ENCODE peak calls at places on chromosomes 2 and 18, in ten cellular contexts. One of them, this sample, is unnamed.

GRCh38 chr2:96918754-96919550 is 49.1 kb upstream of the SEMA4C start:
- DNase-seq in GDM1: no peak
- DNase-seq in AG10803: no peak
- DNase-seq in endothelial cell: no peak
- DNase-seq in stimulated activated CD4-positive, alpha-beta T cell treated with anti-CD3 and anti-CD28 coated beads, Interleukin-15, amount 100 ng/mL, for 24 hours: no peak
- DNase-seq in SK-MEL-5: no peak
- DNase-seq in globus pallidus: no peak
- DNase-seq in left colon: no peak
- DNase-seq in CD4-positive, alpha-beta memory T cell: no peak
- DNase-seq in dorsolateral prefrontal cortex: no peak
- DNase-seq in this sample: no peak

GRCh38 chr2:150532883-150533282 is 45.4 kb upstream of the RND3 start:
- DNase-seq in GDM1: no peak
- DNase-seq in AG10803: peak
- DNase-seq in endothelial cell: no peak
- DNase-seq in stimulated activated CD4-positive, alpha-beta T cell treated with anti-CD3 and anti-CD28 coated beads, Interleukin-15, amount 100 ng/mL, for 24 hours: no peak
- DNase-seq in SK-MEL-5: no peak
- DNase-seq in globus pallidus: no peak
- DNase-seq in left colon: no peak
- DNase-seq in CD4-positive, alpha-beta memory T cell: no peak
- DNase-seq in dorsolateral prefrontal cortex: no peak
- DNase-seq in this sample: no peak

GRCh38 chr2:42045389-42045788 is 2.4 kb upstream of the PKDCC start:
- DNase-seq in GDM1: no peak
- DNase-seq in AG10803: no peak
- DNase-seq in endothelial cell: no peak
- DNase-seq in stimulated activated CD4-positive, alpha-beta T cell treated with anti-CD3 and anti-CD28 coated beads, Interleukin-15, amount 100 ng/mL, for 24 hours: no peak
- DNase-seq in SK-MEL-5: no peak
- DNase-seq in globus pallidus: no peak
- DNase-seq in left colon: no peak
- DNase-seq in CD4-positive, alpha-beta memory T cell: no peak
- DNase-seq in dorsolateral prefrontal cortex: no peak
- DNase-seq in this sample: no peak

GRCh38 chr18:50969448-50969847 is 1.6 kb downstream of the ELAC1 start:
- DNase-seq in GDM1: no peak
- DNase-seq in AG10803: no peak
- DNase-seq in endothelial cell: no peak
- DNase-seq in stimulated activated CD4-positive, alpha-beta T cell treated with anti-CD3 and anti-CD28 coated beads, Interleukin-15, amount 100 ng/mL, for 24 hours: no peak
- DNase-seq in SK-MEL-5: no peak
- DNase-seq in globus pallidus: no peak
- DNase-seq in left colon: no peak
- DNase-seq in CD4-positive, alpha-beta memory T cell: no peak
- DNase-seq in dorsolateral prefrontal cortex: no peak
- DNase-seq in this sample: no peak

GRCh38 chr18:48813833-48814489 is 136.8 kb downstream of the SMAD7 start:
- DNase-seq in GDM1: no peak
- DNase-seq in AG10803: no peak
- DNase-seq in endothelial cell: no peak
- DNase-seq in stimulated activated CD4-positive, alpha-beta T cell treated with anti-CD3 and anti-CD28 coated beads, Interleukin-15, amount 100 ng/mL, for 24 hours: no peak
- DNase-seq in SK-MEL-5: no peak
- DNase-seq in globus pallidus: no peak
- DNase-seq in left colon: peak
- DNase-seq in CD4-positive, alpha-beta memory T cell: peak
- DNase-seq in dorsolateral prefrontal cortex: no peak
- DNase-seq in this sample: no peak

GRCh38 chr2:227817336-227817735 is 3.7 kb downstream of the CCL20 start:
- DNase-seq in GDM1: no peak
- DNase-seq in AG10803: no peak
- DNase-seq in endothelial cell: no peak
- DNase-seq in stimulated activated CD4-positive, alpha-beta T cell treated with anti-CD3 and anti-CD28 coated beads, Interleukin-15, amount 100 ng/mL, for 24 hours: no peak
- DNase-seq in SK-MEL-5: no peak
- DNase-seq in globus pallidus: no peak
- DNase-seq in left colon: no peak
- DNase-seq in CD4-positive, alpha-beta memory T cell: no peak
- DNase-seq in dorsolateral prefrontal cortex: no peak
- DNase-seq in this sample: no peak

GRCh38 chr2:30949435-30949834 is 142.2 kb upstream of the CAPN13 start:
- DNase-seq in GDM1: no peak
- DNase-seq in AG10803: peak
- DNase-seq in endothelial cell: no peak
- DNase-seq in stimulated activated CD4-positive, alpha-beta T cell treated with anti-CD3 and anti-CD28 coated beads, Interleukin-15, amount 100 ng/mL, for 24 hours: no peak
- DNase-seq in SK-MEL-5: no peak
- DNase-seq in globus pallidus: no peak
- DNase-seq in left colon: no peak
- DNase-seq in CD4-positive, alpha-beta memory T cell: no peak
- DNase-seq in dorsolateral prefrontal cortex: no peak
- DNase-seq in this sample: no peak

GRCh38 chr18:54679318-54680149 is 88.5 kb downstream of the DYNAP start:
- DNase-seq in GDM1: no peak
- DNase-seq in AG10803: peak
- DNase-seq in endothelial cell: no peak
- DNase-seq in stimulated activated CD4-positive, alpha-beta T cell treated with anti-CD3 and anti-CD28 coated beads, Interleukin-15, amount 100 ng/mL, for 24 hours: no peak
- DNase-seq in SK-MEL-5: peak
- DNase-seq in globus pallidus: peak
- DNase-seq in left colon: no peak
- DNase-seq in CD4-positive, alpha-beta memory T cell: peak
- DNase-seq in dorsolateral prefrontal cortex: no peak
- DNase-seq in this sample: peak

GRCh38 chr2:11764359-11764758 is 17.9 kb downstream of the LPIN1 start:
- DNase-seq in GDM1: no peak
- DNase-seq in AG10803: no peak
- DNase-seq in endothelial cell: no peak
- DNase-seq in stimulated activated CD4-positive, alpha-beta T cell treated with anti-CD3 and anti-CD28 coated beads, Interleukin-15, amount 100 ng/mL, for 24 hours: no peak
- DNase-seq in SK-MEL-5: no peak
- DNase-seq in globus pallidus: no peak
- DNase-seq in left colon: peak
- DNase-seq in CD4-positive, alpha-beta memory T cell: no peak
- DNase-seq in dorsolateral prefrontal cortex: no peak
- DNase-seq in this sample: no peak

GRCh38 chr2:47299555-47299954 is 103.4 kb upstream of the MSH2 start:
- DNase-seq in GDM1: no peak
- DNase-seq in AG10803: peak
- DNase-seq in endothelial cell: no peak
- DNase-seq in stimulated activated CD4-positive, alpha-beta T cell treated with anti-CD3 and anti-CD28 coated beads, Interleukin-15, amount 100 ng/mL, for 24 hours: no peak
- DNase-seq in SK-MEL-5: no peak
- DNase-seq in globus pallidus: no peak
- DNase-seq in left colon: no peak
- DNase-seq in CD4-positive, alpha-beta memory T cell: no peak
- DNase-seq in dorsolateral prefrontal cortex: no peak
- DNase-seq in this sample: no peak

GRCh38 chr2:33706410-33706809 is 107.3 kb upstream of the FAM98A start:
- DNase-seq in GDM1: no peak
- DNase-seq in AG10803: no peak
- DNase-seq in endothelial cell: no peak
- DNase-seq in stimulated activated CD4-positive, alpha-beta T cell treated with anti-CD3 and anti-CD28 coated beads, Interleukin-15, amount 100 ng/mL, for 24 hours: no peak
- DNase-seq in SK-MEL-5: peak
- DNase-seq in globus pallidus: no peak
- DNase-seq in left colon: no peak
- DNase-seq in CD4-positive, alpha-beta memory T cell: no peak
- DNase-seq in dorsolateral prefrontal cortex: no peak
- DNase-seq in this sample: no peak

GRCh38 chr2:60818272-60818671 is 62.2 kb downstream of the PAPOLG start:
- DNase-seq in GDM1: no peak
- DNase-seq in AG10803: no peak
- DNase-seq in endothelial cell: no peak
- DNase-seq in stimulated activated CD4-positive, alpha-beta T cell treated with anti-CD3 and anti-CD28 coated beads, Interleukin-15, amount 100 ng/mL, for 24 hours: peak
- DNase-seq in SK-MEL-5: no peak
- DNase-seq in globus pallidus: no peak
- DNase-seq in left colon: no peak
- DNase-seq in CD4-positive, alpha-beta memory T cell: no peak
- DNase-seq in dorsolateral prefrontal cortex: no peak
- DNase-seq in this sample: no peak

GRCh38 chr18:595068-595467 is 1.7 kb upstream of the CLUL1 start:
- DNase-seq in GDM1: no peak
- DNase-seq in AG10803: no peak
- DNase-seq in endothelial cell: no peak
- DNase-seq in stimulated activated CD4-positive, alpha-beta T cell treated with anti-CD3 and anti-CD28 coated beads, Interleukin-15, amount 100 ng/mL, for 24 hours: no peak
- DNase-seq in SK-MEL-5: no peak
- DNase-seq in globus pallidus: no peak
- DNase-seq in left colon: no peak
- DNase-seq in CD4-positive, alpha-beta memory T cell: no peak
- DNase-seq in dorsolateral prefrontal cortex: no peak
- DNase-seq in this sample: no peak

GRCh38 chr2:219169950-219170654 is at the start of gene SLC23A3:
- DNase-seq in GDM1: no peak
- DNase-seq in AG10803: no peak
- DNase-seq in endothelial cell: no peak
- DNase-seq in stimulated activated CD4-positive, alpha-beta T cell treated with anti-CD3 and anti-CD28 coated beads, Interleukin-15, amount 100 ng/mL, for 24 hours: no peak
- DNase-seq in SK-MEL-5: no peak
- DNase-seq in globus pallidus: no peak
- DNase-seq in left colon: no peak
- DNase-seq in CD4-positive, alpha-beta memory T cell: no peak
- DNase-seq in dorsolateral prefrontal cortex: no peak
- DNase-seq in this sample: no peak

GRCh38 chr2:158845869-158846268 is 50.8 kb downstream of the DAPL1 start:
- DNase-seq in GDM1: no peak
- DNase-seq in AG10803: peak
- DNase-seq in endothelial cell: no peak
- DNase-seq in stimulated activated CD4-positive, alpha-beta T cell treated with anti-CD3 and anti-CD28 coated beads, Interleukin-15, amount 100 ng/mL, for 24 hours: no peak
- DNase-seq in SK-MEL-5: no peak
- DNase-seq in globus pallidus: no peak
- DNase-seq in left colon: no peak
- DNase-seq in CD4-positive, alpha-beta memory T cell: no peak
- DNase-seq in dorsolateral prefrontal cortex: no peak
- DNase-seq in this sample: no peak

GRCh38 chr2:224086226-224086911 is 47.3 kb upstream of the SERPINE2 start:
- DNase-seq in GDM1: no peak
- DNase-seq in AG10803: peak
- DNase-seq in endothelial cell: no peak
- DNase-seq in stimulated activated CD4-positive, alpha-beta T cell treated with anti-CD3 and anti-CD28 coated beads, Interleukin-15, amount 100 ng/mL, for 24 hours: no peak
- DNase-seq in SK-MEL-5: peak
- DNase-seq in globus pallidus: no peak
- DNase-seq in left colon: no peak
- DNase-seq in CD4-positive, alpha-beta memory T cell: no peak
- DNase-seq in dorsolateral prefrontal cortex: no peak
- DNase-seq in this sample: no peak

GRCh38 chr2:219041252-219041651 is at the start of gene CFAP65:
- DNase-seq in GDM1: no peak
- DNase-seq in AG10803: peak
- DNase-seq in endothelial cell: peak
- DNase-seq in stimulated activated CD4-positive, alpha-beta T cell treated with anti-CD3 and anti-CD28 coated beads, Interleukin-15, amount 100 ng/mL, for 24 hours: peak
- DNase-seq in SK-MEL-5: peak
- DNase-seq in globus pallidus: peak
- DNase-seq in left colon: peak
- DNase-seq in CD4-positive, alpha-beta memory T cell: no peak
- DNase-seq in dorsolateral prefrontal cortex: peak
- DNase-seq in this sample: peak